ENCODE peak calls at places on chromosome 2, in nine cellular contexts. One of them, this sample, is unnamed.

GRCh38 chr2:99975386-99975785 is 167.0 kb downstream of the AFF3 start:
- DNase-seq in uterus: no peak
- DNase-seq in SK-N-SH: no peak
- DNase-seq in PC-3: peak; percentile 92
- DNase-seq in IMR-90: peak; percentile 87
- DNase-seq in heart left ventricle: no peak
- DNase-seq in astrocyte of the spinal cord: peak; percentile 75
- DNase-seq in fibroblast of pulmonary artery: peak; percentile 8
- DNase-seq in spleen: no peak
- DNase-seq in this sample: peak; percentile 4

GRCh38 chr2:196592912-196593881 is 46.3 kb upstream of the CCDC150 start:
- DNase-seq in uterus: no peak
- DNase-seq in SK-N-SH: peak; percentile 90
- DNase-seq in PC-3: peak; percentile 25
- DNase-seq in IMR-90: peak; percentile 57
- DNase-seq in heart left ventricle: peak; percentile 56
- DNase-seq in astrocyte of the spinal cord: peak; percentile 53
- DNase-seq in fibroblast of pulmonary artery: peak; percentile 60
- DNase-seq in spleen: peak; percentile 73
- DNase-seq in this sample: peak; percentile 63

GRCh38 chr2:70553334-70553583 is 367 bp downstream of the TGFA start:
- DNase-seq in uterus: no peak
- DNase-seq in SK-N-SH: no peak
- DNase-seq in PC-3: peak; percentile 43
- DNase-seq in IMR-90: no peak
- DNase-seq in heart left ventricle: no peak
- DNase-seq in astrocyte of the spinal cord: no peak
- DNase-seq in fibroblast of pulmonary artery: no peak
- DNase-seq in spleen: no peak
- DNase-seq in this sample: no peak

GRCh38 chr2:6471419-6471818 is 394.3 kb downstream of the CMPK2 start:
- DNase-seq in uterus: no peak
- DNase-seq in SK-N-SH: no peak
- DNase-seq in PC-3: no peak
- DNase-seq in IMR-90: no peak
- DNase-seq in heart left ventricle: no peak
- DNase-seq in astrocyte of the spinal cord: no peak
- DNase-seq in fibroblast of pulmonary artery: no peak
- DNase-seq in spleen: no peak
- DNase-seq in this sample: no peak

GRCh38 chr2:150045601-150046000 is 441.9 kb downstream of the RND3 start:
- DNase-seq in uterus: no peak
- DNase-seq in SK-N-SH: no peak
- DNase-seq in PC-3: peak; percentile 67
- DNase-seq in IMR-90: peak; percentile 3
- DNase-seq in heart left ventricle: no peak
- DNase-seq in astrocyte of the spinal cord: no peak
- DNase-seq in fibroblast of pulmonary artery: no peak
- DNase-seq in spleen: no peak
- DNase-seq in this sample: no peak

GRCh38 chr2:98487806-98488189 is 43.1 kb downstream of the INPP4A start:
- DNase-seq in uterus: no peak
- DNase-seq in SK-N-SH: no peak
- DNase-seq in PC-3: peak; percentile 56
- DNase-seq in IMR-90: peak; percentile 17
- DNase-seq in heart left ventricle: no peak
- DNase-seq in astrocyte of the spinal cord: peak; percentile 12
- DNase-seq in fibroblast of pulmonary artery: peak; percentile 41
- DNase-seq in spleen: peak; percentile 35
- DNase-seq in this sample: no peak

GRCh38 chr2:237922641-237923361 is 44.0 kb upstream of the UBE2F start:
- DNase-seq in uterus: no peak
- DNase-seq in SK-N-SH: peak; percentile 53
- DNase-seq in PC-3: peak; percentile 79
- DNase-seq in IMR-90: no peak
- DNase-seq in heart left ventricle: no peak
- DNase-seq in astrocyte of the spinal cord: no peak
- DNase-seq in fibroblast of pulmonary artery: no peak
- DNase-seq in spleen: peak; percentile 72
- DNase-seq in this sample: no peak

GRCh38 chr2:111202266-111203040 is 81.7 kb downstream of the BCL2L11 start:
- DNase-seq in uterus: no peak
- DNase-seq in SK-N-SH: no peak
- DNase-seq in PC-3: peak; percentile 77
- DNase-seq in IMR-90: peak; percentile 89
- DNase-seq in heart left ventricle: no peak
- DNase-seq in astrocyte of the spinal cord: peak; percentile 83
- DNase-seq in fibroblast of pulmonary artery: no peak
- DNase-seq in spleen: no peak
- DNase-seq in this sample: peak; percentile 21

GRCh38 chr2:67076265-67076664 is 320.9 kb upstream of the ETAA1 start:
- DNase-seq in uterus: no peak
- DNase-seq in SK-N-SH: no peak
- DNase-seq in PC-3: no peak
- DNase-seq in IMR-90: no peak
- DNase-seq in heart left ventricle: no peak
- DNase-seq in astrocyte of the spinal cord: no peak
- DNase-seq in fibroblast of pulmonary artery: no peak
- DNase-seq in spleen: no peak
- DNase-seq in this sample: no peak

DNA sequence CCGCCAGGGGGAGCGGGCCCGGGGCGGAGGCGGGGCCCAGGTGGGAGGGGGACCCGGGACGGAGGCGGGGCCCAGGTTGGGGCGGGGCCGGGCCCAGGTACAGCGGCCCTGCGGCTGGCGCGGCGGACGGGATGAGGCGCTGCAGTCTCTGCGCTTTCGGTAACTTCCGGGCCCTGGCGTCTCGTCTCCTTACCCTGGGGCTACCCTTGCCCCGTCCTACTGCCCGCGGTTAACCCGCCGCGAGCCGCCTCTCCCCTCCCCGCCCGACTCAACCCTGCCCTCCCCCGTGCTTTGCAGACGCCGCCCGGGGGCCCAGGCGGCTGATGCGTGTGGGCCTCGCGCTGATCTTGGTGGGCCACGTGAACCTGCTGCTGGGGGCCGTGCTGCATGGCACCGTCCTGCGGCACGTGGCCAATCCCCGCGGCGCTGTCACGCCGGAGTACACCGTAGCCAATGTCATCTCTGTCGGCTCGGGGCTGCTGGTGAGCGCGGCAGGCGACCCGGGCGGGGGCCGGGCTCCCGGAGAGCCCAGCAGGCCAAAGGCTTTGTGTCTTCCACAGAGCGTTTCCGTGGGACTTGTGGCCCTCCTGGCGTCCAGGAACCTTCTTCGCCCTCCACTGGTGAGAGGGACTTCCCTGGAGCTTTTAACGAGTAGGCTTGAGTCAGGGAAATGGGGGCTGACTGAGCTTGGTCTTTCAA is at the start of gene KRTCAP3:
- DNase-seq in uterus: no peak
- DNase-seq in SK-N-SH: peak; percentile 58
- DNase-seq in PC-3: peak; percentile 14
- DNase-seq in IMR-90: no peak
- DNase-seq in heart left ventricle: no peak
- DNase-seq in astrocyte of the spinal cord: no peak
- DNase-seq in fibroblast of pulmonary artery: no peak
- DNase-seq in spleen: peak; percentile 88
- DNase-seq in this sample: no peak
- TF ChIP-seq CTCF in uterus: no peak
- TF ChIP-seq CTCF in SK-N-SH: no peak
- TF ChIP-seq CTCF in PC-3: no peak
- TF ChIP-seq CTCF in IMR-90: no peak
- TF ChIP-seq CTCF in heart left ventricle: no peak
- TF ChIP-seq CTCF in astrocyte of the spinal cord: no peak
- TF ChIP-seq CTCF in fibroblast of pulmonary artery: no peak
- TF ChIP-seq CTCF in spleen: no peak
- TF ChIP-seq CTCF in this sample: no peak

DNA sequence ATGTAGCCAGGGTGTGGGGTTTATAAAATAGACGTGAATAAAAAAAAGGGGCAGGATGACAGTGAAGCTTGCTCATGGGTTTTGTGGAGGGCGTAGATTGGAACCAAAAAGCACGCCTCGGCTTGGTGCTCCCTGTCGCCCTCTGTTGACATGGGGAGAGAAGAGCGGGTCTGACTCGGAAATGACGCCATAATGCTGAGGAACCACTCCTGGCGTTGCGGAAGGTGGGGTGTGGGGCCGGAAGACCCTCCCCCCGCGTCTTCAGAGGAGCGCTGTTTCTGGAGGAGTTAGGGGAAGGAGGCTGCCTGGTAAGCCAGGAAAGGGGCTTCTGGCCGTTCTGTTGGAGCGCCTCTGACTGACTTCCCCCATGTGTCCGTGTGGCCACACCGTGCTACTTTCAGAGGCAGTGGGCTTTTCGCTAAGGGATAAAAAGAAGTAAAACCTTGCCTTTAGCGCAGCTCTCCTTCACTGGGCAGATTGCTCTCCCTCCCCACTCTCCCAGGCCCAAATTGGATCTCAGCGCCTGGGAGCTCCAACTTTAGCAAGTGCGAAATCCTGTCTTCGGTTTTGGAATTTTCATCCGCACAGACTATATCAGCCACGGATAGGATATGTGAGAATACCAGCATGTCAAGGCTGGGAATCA is 42.8 kb downstream of the PLEKHA3 start:
- DNase-seq in uterus: peak; percentile 75
- DNase-seq in SK-N-SH: peak; percentile 85
- DNase-seq in PC-3: peak; percentile 64
- DNase-seq in IMR-90: peak; percentile 79
- DNase-seq in heart left ventricle: peak; percentile 86
- DNase-seq in astrocyte of the spinal cord: peak; percentile 83
- DNase-seq in fibroblast of pulmonary artery: peak; percentile 88
- DNase-seq in spleen: peak; percentile 95
- DNase-seq in this sample: peak; percentile 89
- H3K4me3 ChIP-seq in uterus: peak overlapping the region; percentile 76
- H3K4me3 ChIP-seq in SK-N-SH: peak overlapping the region; percentile 95
- H3K4me3 ChIP-seq in PC-3: peak overlapping the region; percentile 69
- H3K4me3 ChIP-seq in IMR-90: peak overlapping the region; percentile 96
- H3K4me3 ChIP-seq in heart left ventricle: peak overlapping the region; percentile 75
- H3K4me3 ChIP-seq in astrocyte of the spinal cord: peak overlapping the region; percentile 50
- H3K4me3 ChIP-seq in fibroblast of pulmonary artery: peak overlapping the region; percentile 58
- H3K4me3 ChIP-seq in spleen: peak overlapping the region; percentile 83
- H3K4me3 ChIP-seq in this sample: peak overlapping the region; percentile 65

DNA sequence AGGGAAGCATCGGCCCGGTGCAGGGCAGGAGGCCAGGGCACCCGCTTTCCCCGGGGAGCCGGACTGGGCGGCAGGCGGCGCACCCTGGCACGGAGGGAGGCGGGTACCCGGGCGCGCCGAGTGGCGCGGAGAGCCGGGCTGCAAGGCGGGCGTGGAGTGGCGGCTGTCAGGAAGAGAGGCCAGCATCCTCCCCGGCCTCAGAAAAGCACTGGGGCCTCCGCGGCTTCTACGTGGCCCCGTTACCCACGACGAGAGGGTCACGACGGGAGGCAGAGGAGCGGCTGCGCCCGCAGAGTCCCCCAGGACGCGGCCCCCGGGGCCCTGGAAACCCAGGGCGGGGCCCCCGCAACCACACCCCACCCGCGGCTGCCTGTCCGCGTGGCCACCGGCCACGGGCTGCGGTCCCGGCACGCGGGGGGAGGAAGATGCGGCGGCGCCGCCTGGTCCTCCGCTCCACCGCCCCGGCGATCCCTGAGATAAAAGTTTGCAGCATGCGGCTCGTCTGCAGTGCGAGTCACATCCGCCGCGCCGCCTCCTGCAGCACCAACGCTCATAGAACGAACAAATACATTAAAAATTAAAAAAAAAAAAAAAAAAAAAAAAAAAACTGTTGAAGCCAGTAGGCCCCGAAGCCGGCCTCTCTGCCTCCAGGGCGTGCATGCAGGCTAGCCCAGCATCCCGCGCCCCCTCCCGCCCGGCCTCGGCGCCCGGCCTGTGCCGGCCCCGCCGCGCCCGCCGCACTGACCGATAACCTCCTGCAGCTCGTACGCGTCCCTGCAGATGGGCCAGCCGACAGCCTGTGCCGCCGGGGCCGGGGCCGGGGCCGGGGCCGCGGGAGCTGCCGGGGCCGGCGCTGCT is 683 bp downstream of the STK39 start:
- DNase-seq in uterus: peak; percentile 57
- DNase-seq in SK-N-SH: peak; percentile 83
- DNase-seq in PC-3: peak; percentile 54
- DNase-seq in IMR-90: peak; percentile 64
- DNase-seq in heart left ventricle: peak; percentile 78
- DNase-seq in astrocyte of the spinal cord: peak; percentile 70
- DNase-seq in fibroblast of pulmonary artery: peak; percentile 66
- DNase-seq in spleen: peak; percentile 95
- DNase-seq in this sample: peak; percentile 67
- TF ChIP-seq CTCF in uterus: no peak
- TF ChIP-seq CTCF in SK-N-SH: peak; percentile 51
- TF ChIP-seq CTCF in PC-3: peak; percentile 46
- TF ChIP-seq CTCF in IMR-90: peak; percentile 33
- TF ChIP-seq CTCF in heart left ventricle: no peak
- TF ChIP-seq CTCF in astrocyte of the spinal cord: peak; percentile 46
- TF ChIP-seq CTCF in fibroblast of pulmonary artery: no peak
- TF ChIP-seq CTCF in spleen: no peak
- TF ChIP-seq CTCF in this sample: peak; percentile 50

GRCh38 chr2:174344716-174345472 is 10.1 kb downstream of the SP9 start:
- DNase-seq in uterus: no peak
- DNase-seq in SK-N-SH: no peak
- DNase-seq in PC-3: peak; percentile 89
- DNase-seq in IMR-90: peak; percentile 63
- DNase-seq in heart left ventricle: no peak
- DNase-seq in astrocyte of the spinal cord: peak; percentile 60
- DNase-seq in fibroblast of pulmonary artery: peak; percentile 54
- DNase-seq in spleen: no peak
- DNase-seq in this sample: peak; percentile 45

GRCh38 chr2:174341995-174342571 is 7.3 kb downstream of the SP9 start:
- DNase-seq in uterus: peak; percentile 23
- DNase-seq in SK-N-SH: peak; percentile 63
- DNase-seq in PC-3: no peak
- DNase-seq in IMR-90: no peak
- DNase-seq in heart left ventricle: no peak
- DNase-seq in astrocyte of the spinal cord: no peak
- DNase-seq in fibroblast of pulmonary artery: no peak
- DNase-seq in spleen: peak; percentile 80
- DNase-seq in this sample: no peak

GRCh38 chr2:174342600-174343342 is 8.0 kb downstream of the SP9 start:
- DNase-seq in uterus: no peak
- DNase-seq in SK-N-SH: no peak
- DNase-seq in PC-3: no peak
- DNase-seq in IMR-90: no peak
- DNase-seq in heart left ventricle: no peak
- DNase-seq in astrocyte of the spinal cord: no peak
- DNase-seq in fibroblast of pulmonary artery: no peak
- DNase-seq in spleen: peak; percentile 78
- DNase-seq in this sample: no peak

GRCh38 chr2:174343638-174344455 is 9.1 kb downstream of the SP9 start:
- DNase-seq in uterus: no peak
- DNase-seq in SK-N-SH: no peak
- DNase-seq in PC-3: no peak
- DNase-seq in IMR-90: no peak
- DNase-seq in heart left ventricle: no peak
- DNase-seq in astrocyte of the spinal cord: no peak
- DNase-seq in fibroblast of pulmonary artery: no peak
- DNase-seq in spleen: peak; percentile 73
- DNase-seq in this sample: no peak

DNA sequence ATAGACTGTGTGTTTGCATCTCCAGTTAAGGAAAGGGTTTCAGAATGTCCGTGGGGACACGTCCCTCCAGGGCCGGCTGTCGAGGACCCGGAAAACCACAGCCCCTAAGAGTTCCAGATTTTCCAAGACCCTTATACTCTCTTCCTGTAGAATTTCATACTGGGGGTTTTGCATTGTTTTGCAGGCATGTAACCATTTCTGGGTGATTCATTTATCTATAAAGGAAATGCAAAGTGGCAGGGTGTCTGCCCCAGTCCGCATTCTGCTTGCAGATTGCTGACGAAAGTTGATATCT is 8.5 kb downstream of the SP9 start:
- DNase-seq in uterus: no peak
- DNase-seq in SK-N-SH: no peak
- DNase-seq in PC-3: no peak
- DNase-seq in IMR-90: no peak
- DNase-seq in heart left ventricle: no peak
- DNase-seq in astrocyte of the spinal cord: no peak
- DNase-seq in fibroblast of pulmonary artery: no peak
- DNase-seq in spleen: no peak
- DNase-seq in this sample: no peak
- H3K4me3 ChIP-seq in uterus: no peak overlapping the region
- H3K4me3 ChIP-seq in SK-N-SH: no peak overlapping the region
- H3K4me3 ChIP-seq in PC-3: no peak overlapping the region
- H3K4me3 ChIP-seq in IMR-90: no peak overlapping the region
- H3K4me3 ChIP-seq in heart left ventricle: no peak overlapping the region
- H3K4me3 ChIP-seq in astrocyte of the spinal cord: no peak overlapping the region
- H3K4me3 ChIP-seq in fibroblast of pulmonary artery: no peak overlapping the region
- H3K4me3 ChIP-seq in spleen: no peak overlapping the region
- H3K4me3 ChIP-seq in this sample: no peak overlapping the region

This sample was measured in fibroblast of villous mesenchyme.